ENCODE peak calls at places on chromosomes 7 and 10, in four cellular contexts. X is hippocampal formation, W is Kasumi-1, H is Peyer's patch. Q is an unnamed sample.

GRCh38 chr10:59432207-59432900 is 70.0 kb upstream of the FAM13C start:
- DNase-seq in X (no peak), W (no peak), H (no peak), Q (no peak)

GRCh38 chr10:11025978-11026377 is 8.3 kb downstream of the CELF2 start:
- DNase-seq in X (no peak), W (no peak), H (no peak), Q (no peak)

GRCh38 chr10:129892571-129893045 is 71.5 kb downstream of the EBF3 start:
- DNase-seq in X (no peak), W (no peak), H (no peak), Q (no peak)

GRCh38 chr10:97399843-97400545 is 1.1 kb downstream of the RRP12 start:
- DNase-seq in X (no peak), W (peak), H (peak), Q (peak)

GRCh38 chr10:93701903-93702277 is 502 bp downstream of the FRA10AC1 start:
- DNase-seq in X (no peak), W (peak), H (no peak), Q (no peak)

GRCh38 chr7:102291056-102291915 is 4.6 kb downstream of the SH2B2 start:
- DNase-seq in X (no peak), W (no peak), H (peak), Q (no peak)

GRCh38 chr7:140229591-140230516 is 53.1 kb upstream of the KDM7A start:
- DNase-seq in X (no peak), W (no peak), H (peak), Q (peak)

GRCh38 chr7:126702242-126703016 is 550.3 kb downstream of the GRM8 start:
- DNase-seq in X (no peak), W (no peak), H (no peak), Q (no peak)

GRCh38 chr10:101579516-101579870 is 8.6 kb downstream of the POLL start:
- DNase-seq in X (no peak), W (no peak), H (no peak), Q (no peak)

GRCh38 chr10:112957589-112958202 is 7.6 kb downstream of the TCF7L2 start:
- DNase-seq in X (no peak), W (no peak), H (no peak), Q (no peak)

GRCh38 chr7:108071551-108071950 is 58.6 kb downstream of the LAMB4 start:
- DNase-seq in X (no peak), W (no peak), H (no peak), Q (no peak)

GRCh38 chr7:130900471-130901076 is 166.6 kb upstream of the KLF14 start:
- DNase-seq in X (no peak), W (no peak), H (no peak), Q (no peak)

GRCh38 chr7:87541648-87542047 is 59.0 kb downstream of the ABCB1 start:
- DNase-seq in X (no peak), W (no peak), H (no peak), Q (no peak)

GRCh38 chr7:128014864-128015263 is 16.4 kb downstream of the LRRC4 start:
- DNase-seq in X (no peak), W (no peak), H (no peak), Q (no peak)

GRCh38 chr7:142568430-142569097 is 180.7 kb upstream of the PRSS1 start:
- DNase-seq in X (no peak), W (peak), H (no peak), Q (no peak)

GRCh38 chr10:114548662-114549061 is 109.4 kb downstream of the ABLIM1 start:
- DNase-seq in X (no peak), W (no peak), H (peak), Q (peak)

Q was measured in left colon.